ENCODE peak calls at places on chromosomes 16 and 17, in ten cellular contexts. H is Peyer's patch; E is heart left ventricle; F is lung; N is cardiac muscle cell; A is CD4-positive, CD25-positive, alpha-beta regulatory T cell; Q is Karpas-422; V is DND-41; J is HCT116; Y is IMR-90. Z is an unnamed sample. For H3K9me3 and H3K36me3, the result is how much of the 10 kb centered on the place peaks cover.

GRCh38 chr17:47729486-47729885 is 3.5 kb upstream of the TBX21 start:
- DNase-seq in J (no peak), F (no peak), H (no peak), V (no peak), Q (no peak), E (peak), A (no peak), N (no peak), Y (no peak), Z (no peak)

GRCh38 chr17:66873962-66874361 is 39.0 kb downstream of the CACNG5 start:
- DNase-seq in A (no peak), Y (no peak), N (no peak), H (no peak), V (no peak), J (no peak), E (no peak), Q (no peak), F (no peak), Z (no peak)

GRCh38 chr16:13923703-13924298 is 3.8 kb downstream of the ERCC4 start:
- DNase-seq in A (peak), Q (peak), N (peak), J (peak), F (no peak), V (no peak), E (no peak), Y (peak), H (no peak), Z (no peak)

GRCh38 chr17:31819578-31819977 is 39.5 kb downstream of the COPRS start:
- DNase-seq in Q (no peak), A (no peak), J (no peak), N (no peak), F (no peak), Y (no peak), H (no peak), V (no peak), E (no peak), Z (no peak)

GRCh38 chr17:266701-267656 is 85.5 kb upstream of the DOC2B start:
- DNase-seq in F (no peak), Q (no peak), H (peak), N (peak), J (no peak), Y (no peak), A (no peak), V (no peak), E (peak), Z (no peak)

GRCh38 chr17:2343421-2343820 is 6.1 kb downstream of the SGSM2 start:
- DNase-seq in E (no peak), F (no peak), Y (no peak), A (no peak), N (no peak), J (no peak), Q (no peak), V (no peak), H (peak), Z (no peak)

GRCh38 chr16:83351846-83352245 is 455.9 kb upstream of the HSBP1 start:
- DNase-seq in N (peak), J (no peak), H (no peak), E (no peak), F (no peak), Q (no peak), V (no peak), Y (peak), A (no peak), Z (no peak)

GRCh38 chr17:38420518-38420917 is 7.7 kb upstream of the ARHGAP23 start:
- DNase-seq in J (no peak), H (no peak), F (no peak), N (no peak), Q (no peak), Y (no peak), E (no peak), V (no peak), A (no peak), Z (no peak)

DNA sequence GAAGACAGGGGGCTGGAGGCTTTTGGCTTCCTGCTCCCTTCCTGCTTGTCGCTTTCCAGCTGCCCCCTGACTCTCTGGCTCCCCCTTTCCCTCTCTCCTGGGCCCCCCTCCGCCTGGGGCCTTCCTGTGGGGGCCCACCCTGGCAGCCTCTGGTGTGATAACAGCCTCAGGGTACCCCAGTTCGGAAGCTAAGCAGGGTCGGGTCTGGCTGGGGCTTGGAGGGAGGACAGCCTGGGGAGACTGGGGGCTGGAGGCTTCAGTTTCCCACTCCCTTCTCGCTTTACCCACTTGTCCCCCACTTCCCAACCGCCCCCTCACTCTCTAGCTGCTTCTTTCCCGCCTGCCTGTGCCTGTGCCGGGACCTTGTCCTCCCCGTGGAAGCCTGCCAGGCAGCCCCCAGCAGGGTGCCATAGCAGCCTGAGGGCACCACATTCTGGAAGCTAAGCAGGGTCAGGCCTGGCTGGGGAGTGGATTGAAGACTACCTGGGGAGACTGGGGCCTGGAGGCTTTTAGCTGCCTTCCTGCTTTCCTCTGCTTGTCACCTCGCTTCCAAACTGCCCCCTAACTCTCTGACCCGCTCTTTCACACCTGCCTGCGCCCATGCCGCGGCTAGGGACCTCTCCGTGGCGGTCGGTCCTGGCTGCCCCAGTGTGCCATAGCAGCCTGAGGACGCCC is 2275.5 kb downstream of the TP53TG3F start:
- DNase-seq in H (no peak), N (no peak), A (no peak), F (no peak), J (no peak), Y (no peak), V (no peak), Q (no peak), E (no peak), Z (no peak)
- H3K9me3 ChIP-seq in H (under half), N (under half), A (under half), F (under half), J (under half), Y (under half), V (under half), Q (under half), E (under half), Z (under half)

DNA sequence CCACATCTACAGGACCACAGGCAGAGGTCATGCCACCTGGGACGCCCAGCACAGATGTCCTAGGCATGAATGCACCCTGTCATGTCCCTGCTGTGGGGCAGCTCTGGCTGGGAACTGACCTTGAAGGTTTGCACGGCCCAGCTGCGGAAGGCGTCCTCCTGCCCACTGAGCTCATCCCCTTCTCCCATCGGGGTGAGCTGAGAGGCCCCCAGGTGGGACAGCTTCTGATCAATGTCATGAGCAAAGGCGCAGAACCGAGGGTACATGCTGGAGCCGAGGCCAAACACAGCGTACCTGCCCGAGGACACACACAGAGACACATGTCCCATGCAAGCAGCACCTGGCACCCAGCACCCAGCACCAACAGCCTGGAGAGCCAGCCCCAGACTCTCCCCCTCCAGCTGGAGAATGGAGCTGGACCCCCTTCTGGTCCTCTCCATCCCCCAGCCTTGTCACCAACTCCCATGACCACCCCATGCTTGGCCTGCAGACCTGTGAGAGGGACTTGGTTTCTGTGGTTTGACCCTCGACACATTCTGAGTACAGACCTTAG is 31.4 kb downstream of the NOS2 start:
- DNase-seq in Q (no peak), E (no peak), A (no peak), Y (no peak), F (no peak), N (no peak), V (no peak), H (no peak), J (no peak), Z (no peak)
- H3K27ac ChIP-seq in Q (no peak), E (no peak), A (no peak), Y (no peak), F (no peak), N (no peak), V (no peak), H (no peak), J (no peak), Z (no peak)

DNA sequence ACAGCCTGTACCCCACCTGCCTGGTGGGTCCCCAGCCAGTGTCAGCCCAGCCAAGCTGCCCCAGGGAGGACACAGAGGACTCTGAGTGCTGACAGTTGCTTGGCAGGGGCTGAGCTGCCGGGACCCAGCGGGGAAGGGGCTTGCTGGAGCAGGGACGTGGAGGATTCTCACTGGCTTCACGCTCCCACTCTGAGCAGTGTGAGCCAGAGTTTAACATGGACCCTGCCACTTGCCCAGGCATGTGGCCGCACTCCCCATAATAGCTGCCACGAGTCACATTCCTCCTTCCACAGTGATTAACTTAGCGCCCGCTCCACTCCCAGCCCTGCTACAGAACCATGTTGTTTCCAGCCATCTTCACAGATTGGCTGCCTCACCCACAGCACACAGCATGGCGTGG is 31.2 kb downstream of the SREBF1 start:
- DNase-seq in F (no peak), A (no peak), E (no peak), N (no peak), J (no peak), Q (no peak), H (no peak), V (no peak), Y (no peak), Z (no peak)
- H3K36me3 ChIP-seq in F (under half), A (under half), E (under half), N (under half), J (under half), Q (under half), H (under half), V (half or more), Y (half or more), Z (under half)

DNA sequence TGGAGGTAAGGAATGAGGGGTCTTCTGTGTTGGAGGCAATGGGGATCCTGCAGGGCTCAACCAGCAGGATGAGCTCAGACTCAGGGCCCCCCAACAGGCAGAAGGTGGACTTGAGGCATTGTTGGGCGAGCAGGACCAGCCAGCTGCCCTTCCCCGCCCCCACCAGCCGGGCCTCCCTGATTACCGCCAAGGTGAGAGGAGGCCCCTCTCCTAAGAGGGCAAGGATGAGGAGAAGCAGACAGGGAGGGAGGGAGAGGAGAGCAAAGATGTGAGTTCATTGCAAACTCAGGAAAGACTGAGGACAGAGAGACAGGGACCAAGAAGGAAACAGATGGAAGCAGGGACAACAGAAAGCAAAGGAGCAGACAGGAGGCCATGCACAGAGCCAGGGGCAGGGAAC is 272.8 kb upstream of the XYLT1 start:
- DNase-seq in N (no peak), F (no peak), Q (no peak), Y (no peak), J (no peak), H (no peak), V (no peak), E (no peak), A (no peak), Z (no peak)
- H3K9me3 ChIP-seq in N (under half), F (under half), Q (under half), Y (under half), J (under half), H (under half), V (under half), E (under half), A (under half), Z (under half)

GRCh38 chr17:40022497-40022896 is 7.3 kb downstream of the CSF3 start:
- DNase-seq in A (no peak), Y (no peak), E (peak), H (no peak), Q (no peak), J (no peak), V (no peak), N (no peak), F (no peak), Z (no peak)

GRCh38 chr17:40019140-40019991 is 4.1 kb downstream of the CSF3 start:
- DNase-seq in E (no peak), Y (peak), N (peak), Q (no peak), A (no peak), V (no peak), H (no peak), F (no peak), J (no peak), Z (no peak)

GRCh38 chr17:40022961-40023541 is 7.8 kb downstream of the CSF3 start:
- DNase-seq in A (no peak), V (no peak), E (peak), Q (no peak), F (no peak), N (no peak), J (no peak), Y (no peak), H (no peak), Z (no peak)

GRCh38 chr17:40020146-40020545 is 4.9 kb downstream of the CSF3 start:
- DNase-seq in E (no peak), V (no peak), J (no peak), N (no peak), A (no peak), Q (no peak), Y (no peak), H (no peak), F (no peak), Z (no peak)

GRCh38 chr17:40021471-40021961 is 6.3 kb downstream of the CSF3 start:
- DNase-seq in V (no peak), F (no peak), N (peak), J (no peak), A (no peak), H (no peak), E (peak), Y (peak), Q (no peak), Z (no peak)
- H3K27ac ChIP-seq in V (no peak), F (peak), N (no peak), J (no peak), A (no peak), H (no peak), E (no peak), Y (no peak), Q (no peak), Z (no peak)

GRCh38 chr16:8644151-8644512 is 22.6 kb downstream of the METTL22 start:
- DNase-seq in F (peak), N (no peak), E (no peak), V (no peak), J (no peak), A (no peak), Y (no peak), H (no peak), Q (no peak), Z (no peak)
- H3K36me3 ChIP-seq in F (half or more), N (under half), E (under half), V (half or more), J (under half), A (half or more), Y (half or more), H (under half), Q (under half), Z (half or more)

DNA sequence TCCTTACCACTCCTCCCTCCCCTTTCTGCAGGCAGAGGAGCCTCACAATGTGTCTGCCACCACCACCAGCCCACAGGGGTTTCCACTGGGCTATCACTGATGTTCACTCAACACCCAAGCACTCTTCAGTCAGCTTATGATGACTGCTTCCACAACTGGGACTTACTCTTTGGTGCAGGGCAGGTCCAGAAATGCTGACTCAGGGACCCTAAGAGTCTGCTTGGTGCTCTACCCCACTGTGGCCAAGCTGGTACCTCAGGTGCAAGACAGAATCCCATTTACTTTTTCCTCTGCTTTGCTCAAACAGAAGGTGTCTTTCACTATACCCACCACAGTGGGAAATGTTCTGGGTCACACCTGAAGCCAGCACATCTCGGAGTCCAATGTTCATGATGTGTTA is 40.1 kb downstream of the ZNF267 start:
- DNase-seq in V (no peak), Y (no peak), E (no peak), A (no peak), Q (no peak), H (no peak), F (no peak), J (no peak), N (no peak), Z (no peak)
- H3K9me3 ChIP-seq in V (half or more), Y (under half), E (half or more), A (half or more), Q (half or more), H (under half), F (under half), J (half or more), N (under half), Z (half or more)

DNA sequence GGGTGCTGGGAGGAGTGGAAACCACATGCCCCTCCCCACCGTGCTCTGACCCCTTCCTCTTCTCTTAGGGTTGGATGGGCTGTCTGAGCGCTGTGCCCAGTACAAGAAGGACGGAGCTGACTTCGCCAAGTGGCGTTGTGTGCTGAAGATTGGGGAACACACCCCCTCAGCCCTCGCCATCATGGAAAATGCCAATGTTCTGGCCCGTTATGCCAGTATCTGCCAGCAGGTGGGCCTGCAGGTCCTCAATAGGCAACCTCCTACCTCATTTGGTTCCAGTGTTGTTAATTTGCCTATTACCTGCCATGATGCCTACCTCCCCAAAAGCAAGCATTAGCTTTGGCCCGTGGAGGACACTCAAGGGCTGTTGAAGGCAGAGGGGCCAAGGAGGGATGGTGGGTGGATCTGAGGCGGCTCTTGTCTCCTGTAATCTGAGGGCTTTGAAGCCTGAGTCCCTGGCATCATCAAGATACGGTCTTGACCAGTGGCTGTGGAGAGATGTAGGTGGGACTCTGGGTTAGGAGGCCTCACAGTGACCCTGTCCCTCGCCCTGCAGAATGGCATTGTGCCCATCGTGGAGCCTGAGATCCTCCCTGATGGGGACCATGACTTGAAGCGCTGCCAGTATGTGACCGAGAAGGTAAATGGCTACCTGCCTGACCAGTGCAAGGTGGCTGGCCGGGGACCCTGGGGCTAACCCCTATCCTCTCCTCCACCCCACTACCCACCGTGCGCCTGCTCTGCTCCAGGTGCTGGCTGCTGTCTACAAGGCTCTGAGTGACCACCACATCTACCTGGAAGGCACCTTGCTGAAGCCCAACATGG is 3.4 kb downstream of the ALDOA start:
- DNase-seq in E (no peak), Y (no peak), A (peak), N (no peak), H (peak), F (no peak), V (peak), J (no peak), Q (peak), Z (peak)
- H3K27ac ChIP-seq in E (peak), Y (peak), A (peak), N (peak), H (no peak), F (no peak), V (peak), J (no peak), Q (no peak), Z (no peak)

Z was measured in CD8-positive, alpha-beta T cell.